ENCODE peak calls at places on chromosomes 16 and 17, in ten cellular contexts. One of them, this sample, is unnamed.

GRCh38 chr16:67396159-67396774 is 3.0 kb upstream of the TPPP3 start:
- DNase-seq in tibial artery: peak; percentile 76
- DNase-seq in dorsolateral prefrontal cortex: no peak
- DNase-seq in colonic mucosa: peak; percentile 96
- DNase-seq in GM12878: no peak
- DNase-seq in fibroblast of lung: peak; percentile 79
- DNase-seq in CD8-positive, alpha-beta T cell: no peak
- DNase-seq in thyroid gland: peak; percentile 37
- DNase-seq in right lobe of liver: peak; percentile 61
- DNase-seq in CD8-positive, alpha-beta memory T cell: no peak
- DNase-seq in this sample: peak; percentile 94

GRCh38 chr17:47423406-47424295 is 99.9 kb downstream of the EFCAB13 start:
- DNase-seq in colonic mucosa: peak; percentile 55
- DNase-seq in dorsolateral prefrontal cortex: no peak
- DNase-seq in fibroblast of lung: no peak
- DNase-seq in CD8-positive, alpha-beta memory T cell: no peak
- DNase-seq in right lobe of liver: peak; percentile 67
- DNase-seq in GM12878: no peak
- DNase-seq in thyroid gland: peak; percentile 61
- DNase-seq in tibial artery: no peak
- DNase-seq in CD8-positive, alpha-beta T cell: peak; percentile 8
- DNase-seq in this sample: peak; percentile 56

GRCh38 chr16:78762222-78762621 is 662.8 kb downstream of the WWOX start:
- DNase-seq in GM12878: no peak
- DNase-seq in colonic mucosa: no peak
- DNase-seq in fibroblast of lung: no peak
- DNase-seq in tibial artery: no peak
- DNase-seq in dorsolateral prefrontal cortex: no peak
- DNase-seq in CD8-positive, alpha-beta memory T cell: no peak
- DNase-seq in CD8-positive, alpha-beta T cell: no peak
- DNase-seq in right lobe of liver: no peak
- DNase-seq in thyroid gland: no peak
- DNase-seq in this sample: no peak

GRCh38 chr17:27315322-27315721 is 21.4 kb downstream of the WSB1 start:
- DNase-seq in CD8-positive, alpha-beta memory T cell: no peak
- DNase-seq in colonic mucosa: peak; percentile 83
- DNase-seq in tibial artery: peak; percentile 96
- DNase-seq in fibroblast of lung: peak; percentile 94
- DNase-seq in GM12878: no peak
- DNase-seq in CD8-positive, alpha-beta T cell: no peak
- DNase-seq in thyroid gland: peak; percentile 98
- DNase-seq in dorsolateral prefrontal cortex: peak; percentile 24
- DNase-seq in right lobe of liver: no peak
- DNase-seq in this sample: peak; percentile 65

GRCh38 chr16:29844575-29845331 is 18.3 kb downstream of the CDIPT start:
- DNase-seq in thyroid gland: no peak
- DNase-seq in right lobe of liver: no peak
- DNase-seq in GM12878: no peak
- DNase-seq in dorsolateral prefrontal cortex: no peak
- DNase-seq in fibroblast of lung: peak; percentile 47
- DNase-seq in tibial artery: no peak
- DNase-seq in CD8-positive, alpha-beta T cell: no peak
- DNase-seq in colonic mucosa: no peak
- DNase-seq in CD8-positive, alpha-beta memory T cell: no peak
- DNase-seq in this sample: peak; percentile 3

GRCh38 chr16:76571755-76572154 is 294.6 kb downstream of the CNTNAP4 start:
- DNase-seq in thyroid gland: no peak
- DNase-seq in dorsolateral prefrontal cortex: no peak
- DNase-seq in right lobe of liver: no peak
- DNase-seq in GM12878: no peak
- DNase-seq in colonic mucosa: no peak
- DNase-seq in CD8-positive, alpha-beta T cell: no peak
- DNase-seq in fibroblast of lung: no peak
- DNase-seq in tibial artery: no peak
- DNase-seq in CD8-positive, alpha-beta memory T cell: no peak
- DNase-seq in this sample: no peak

GRCh38 chr17:17502741-17503565 is 6.8 kb upstream of the RASD1 start:
- DNase-seq in right lobe of liver: peak; percentile 48
- DNase-seq in thyroid gland: no peak
- DNase-seq in tibial artery: no peak
- DNase-seq in dorsolateral prefrontal cortex: no peak
- DNase-seq in CD8-positive, alpha-beta memory T cell: no peak
- DNase-seq in colonic mucosa: no peak
- DNase-seq in fibroblast of lung: no peak
- DNase-seq in CD8-positive, alpha-beta T cell: no peak
- DNase-seq in GM12878: no peak
- DNase-seq in this sample: no peak

GRCh38 chr16:88315543-88316105 is 67.1 kb upstream of the ZNF469 start:
- DNase-seq in colonic mucosa: no peak
- DNase-seq in GM12878: no peak
- DNase-seq in tibial artery: no peak
- DNase-seq in fibroblast of lung: peak; percentile 62
- DNase-seq in right lobe of liver: no peak
- DNase-seq in thyroid gland: peak; percentile 10
- DNase-seq in CD8-positive, alpha-beta T cell: no peak
- DNase-seq in CD8-positive, alpha-beta memory T cell: no peak
- DNase-seq in dorsolateral prefrontal cortex: no peak
- DNase-seq in this sample: peak; percentile 72

GRCh38 chr17:30310562-30310961 is 18.8 kb upstream of the BLMH start:
- DNase-seq in CD8-positive, alpha-beta T cell: no peak
- DNase-seq in colonic mucosa: no peak
- DNase-seq in GM12878: no peak
- DNase-seq in tibial artery: no peak
- DNase-seq in dorsolateral prefrontal cortex: no peak
- DNase-seq in fibroblast of lung: no peak
- DNase-seq in right lobe of liver: no peak
- DNase-seq in thyroid gland: no peak
- DNase-seq in CD8-positive, alpha-beta memory T cell: no peak
- DNase-seq in this sample: no peak

GRCh38 chr17:57086069-57086930 is 1.3 kb downstream of the AKAP1 start:
- DNase-seq in thyroid gland: peak; percentile 50
- DNase-seq in dorsolateral prefrontal cortex: peak; percentile 45
- DNase-seq in tibial artery: peak; percentile 77
- DNase-seq in fibroblast of lung: no peak
- DNase-seq in CD8-positive, alpha-beta memory T cell: no peak
- DNase-seq in CD8-positive, alpha-beta T cell: peak; percentile 10
- DNase-seq in GM12878: no peak
- DNase-seq in right lobe of liver: peak; percentile 77
- DNase-seq in colonic mucosa: peak; percentile 87
- DNase-seq in this sample: peak; percentile 79
- H3K27ac ChIP-seq in thyroid gland: peak overlapping the region; percentile 86
- H3K27ac ChIP-seq in dorsolateral prefrontal cortex: peak overlapping the region; percentile 88
- H3K27ac ChIP-seq in tibial artery: peak overlapping the region; percentile 98
- H3K27ac ChIP-seq in fibroblast of lung: peak overlapping the region; percentile 6
- H3K27ac ChIP-seq in CD8-positive, alpha-beta memory T cell: peak overlapping the region; percentile 68
- H3K27ac ChIP-seq in CD8-positive, alpha-beta T cell: peak overlapping the region; percentile 71
- H3K27ac ChIP-seq in GM12878: peak overlapping the region; percentile 34
- H3K27ac ChIP-seq in right lobe of liver: peak overlapping the region; percentile 76
- H3K27ac ChIP-seq in colonic mucosa: peak overlapping the region; percentile 97
- H3K27ac ChIP-seq in this sample: peak overlapping the region; percentile 98

GRCh38 chr17:70521821-70522256 is 352.5 kb downstream of the KCNJ2 start:
- DNase-seq in colonic mucosa: peak; percentile 38
- DNase-seq in right lobe of liver: peak; percentile 57
- DNase-seq in GM12878: no peak
- DNase-seq in dorsolateral prefrontal cortex: no peak
- DNase-seq in thyroid gland: peak; percentile 74
- DNase-seq in CD8-positive, alpha-beta T cell: no peak
- DNase-seq in fibroblast of lung: peak; percentile 78
- DNase-seq in tibial artery: no peak
- DNase-seq in CD8-positive, alpha-beta memory T cell: no peak
- DNase-seq in this sample: peak; percentile 13

GRCh38 chr17:70525976-70526375 is 356.6 kb downstream of the KCNJ2 start:
- DNase-seq in right lobe of liver: no peak
- DNase-seq in fibroblast of lung: no peak
- DNase-seq in dorsolateral prefrontal cortex: no peak
- DNase-seq in colonic mucosa: peak; percentile 60
- DNase-seq in CD8-positive, alpha-beta T cell: no peak
- DNase-seq in GM12878: no peak
- DNase-seq in CD8-positive, alpha-beta memory T cell: no peak
- DNase-seq in tibial artery: no peak
- DNase-seq in thyroid gland: no peak
- DNase-seq in this sample: no peak

GRCh38 chr17:70523407-70523806 is 354.1 kb downstream of the KCNJ2 start:
- DNase-seq in GM12878: no peak
- DNase-seq in thyroid gland: no peak
- DNase-seq in CD8-positive, alpha-beta T cell: no peak
- DNase-seq in tibial artery: no peak
- DNase-seq in colonic mucosa: no peak
- DNase-seq in fibroblast of lung: no peak
- DNase-seq in dorsolateral prefrontal cortex: no peak
- DNase-seq in CD8-positive, alpha-beta memory T cell: no peak
- DNase-seq in right lobe of liver: no peak
- DNase-seq in this sample: no peak

DNA sequence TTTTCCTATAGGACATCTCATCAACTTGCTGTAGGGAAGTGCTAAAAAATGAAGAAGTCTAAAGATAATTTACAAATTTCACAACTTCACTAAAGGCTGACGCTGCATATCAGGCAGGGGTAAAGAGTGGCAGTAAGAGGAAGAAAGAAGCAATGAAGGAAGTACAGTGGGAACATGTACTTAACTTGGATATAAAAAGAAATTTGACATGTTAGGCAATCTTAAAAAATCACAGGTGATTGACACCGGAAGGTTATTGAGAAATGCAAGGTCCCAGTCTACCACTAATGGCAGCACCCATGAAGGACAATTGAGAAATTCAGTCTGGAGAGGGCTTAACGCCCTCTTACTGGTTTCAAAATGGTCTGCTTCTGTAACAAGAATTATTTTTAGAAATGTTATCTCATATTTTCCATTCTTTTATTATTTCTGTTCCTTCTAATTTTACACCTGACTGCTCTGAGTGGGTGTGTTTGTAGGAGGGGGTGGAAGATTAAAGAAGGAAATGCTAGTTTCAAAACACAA is 358.1 kb downstream of the KCNJ2 start:
- DNase-seq in tibial artery: no peak
- DNase-seq in dorsolateral prefrontal cortex: no peak
- DNase-seq in CD8-positive, alpha-beta memory T cell: no peak
- DNase-seq in CD8-positive, alpha-beta T cell: no peak
- DNase-seq in colonic mucosa: no peak
- DNase-seq in thyroid gland: peak; percentile 1
- DNase-seq in right lobe of liver: no peak
- DNase-seq in fibroblast of lung: no peak
- DNase-seq in GM12878: no peak
- DNase-seq in this sample: no peak
- H3K27ac ChIP-seq in tibial artery: no peak overlapping the region
- H3K27ac ChIP-seq in dorsolateral prefrontal cortex: no peak overlapping the region
- H3K27ac ChIP-seq in CD8-positive, alpha-beta memory T cell: no peak overlapping the region
- H3K27ac ChIP-seq in CD8-positive, alpha-beta T cell: no peak overlapping the region
- H3K27ac ChIP-seq in colonic mucosa: no peak overlapping the region
- H3K27ac ChIP-seq in thyroid gland: no peak overlapping the region
- H3K27ac ChIP-seq in right lobe of liver: no peak overlapping the region
- H3K27ac ChIP-seq in fibroblast of lung: no peak overlapping the region
- H3K27ac ChIP-seq in GM12878: no peak overlapping the region
- H3K27ac ChIP-seq in this sample: no peak overlapping the region

GRCh38 chr17:56548661-56549060 is 44.8 kb upstream of the NOG start:
- DNase-seq in CD8-positive, alpha-beta memory T cell: no peak
- DNase-seq in dorsolateral prefrontal cortex: no peak
- DNase-seq in GM12878: no peak
- DNase-seq in colonic mucosa: no peak
- DNase-seq in right lobe of liver: no peak
- DNase-seq in CD8-positive, alpha-beta T cell: no peak
- DNase-seq in thyroid gland: no peak
- DNase-seq in tibial artery: no peak
- DNase-seq in fibroblast of lung: no peak
- DNase-seq in this sample: no peak
- H3K27ac ChIP-seq in CD8-positive, alpha-beta memory T cell: no peak overlapping the region
- H3K27ac ChIP-seq in dorsolateral prefrontal cortex: no peak overlapping the region
- H3K27ac ChIP-seq in GM12878: no peak overlapping the region
- H3K27ac ChIP-seq in colonic mucosa: no peak overlapping the region
- H3K27ac ChIP-seq in right lobe of liver: no peak overlapping the region
- H3K27ac ChIP-seq in CD8-positive, alpha-beta T cell: no peak overlapping the region
- H3K27ac ChIP-seq in thyroid gland: no peak overlapping the region
- H3K27ac ChIP-seq in tibial artery: no peak overlapping the region
- H3K27ac ChIP-seq in fibroblast of lung: no peak overlapping the region
- H3K27ac ChIP-seq in this sample: no peak overlapping the region

GRCh38 chr17:81399481-81400153 is 4.4 kb downstream of the BAHCC1 start:
- DNase-seq in fibroblast of lung: no peak
- DNase-seq in thyroid gland: peak; percentile 43
- DNase-seq in dorsolateral prefrontal cortex: no peak
- DNase-seq in CD8-positive, alpha-beta T cell: no peak
- DNase-seq in right lobe of liver: no peak
- DNase-seq in colonic mucosa: no peak
- DNase-seq in tibial artery: no peak
- DNase-seq in GM12878: no peak
- DNase-seq in CD8-positive, alpha-beta memory T cell: no peak
- DNase-seq in this sample: no peak

GRCh38 chr17:81400939-81401726 is 5.9 kb downstream of the BAHCC1 start:
- DNase-seq in right lobe of liver: no peak
- DNase-seq in fibroblast of lung: peak; percentile 71
- DNase-seq in tibial artery: peak; percentile 84
- DNase-seq in GM12878: no peak
- DNase-seq in dorsolateral prefrontal cortex: no peak
- DNase-seq in thyroid gland: peak; percentile 41
- DNase-seq in colonic mucosa: no peak
- DNase-seq in CD8-positive, alpha-beta T cell: no peak
- DNase-seq in CD8-positive, alpha-beta memory T cell: no peak
- DNase-seq in this sample: no peak

GRCh38 chr17:81398855-81399451 is 3.7 kb downstream of the BAHCC1 start:
- DNase-seq in CD8-positive, alpha-beta T cell: no peak
- DNase-seq in thyroid gland: peak; percentile 44
- DNase-seq in CD8-positive, alpha-beta memory T cell: no peak
- DNase-seq in fibroblast of lung: peak; percentile 54
- DNase-seq in colonic mucosa: peak; percentile 62
- DNase-seq in GM12878: no peak
- DNase-seq in right lobe of liver: no peak
- DNase-seq in dorsolateral prefrontal cortex: no peak
- DNase-seq in tibial artery: no peak
- DNase-seq in this sample: no peak

GRCh38 chr17:81401727-81402529 is 6.7 kb downstream of the BAHCC1 start:
- DNase-seq in dorsolateral prefrontal cortex: no peak
- DNase-seq in CD8-positive, alpha-beta memory T cell: no peak
- DNase-seq in CD8-positive, alpha-beta T cell: no peak
- DNase-seq in fibroblast of lung: peak; percentile 51
- DNase-seq in right lobe of liver: no peak
- DNase-seq in thyroid gland: no peak
- DNase-seq in GM12878: no peak
- DNase-seq in tibial artery: peak; percentile 79
- DNase-seq in colonic mucosa: peak; percentile 62
- DNase-seq in this sample: no peak

DNA sequence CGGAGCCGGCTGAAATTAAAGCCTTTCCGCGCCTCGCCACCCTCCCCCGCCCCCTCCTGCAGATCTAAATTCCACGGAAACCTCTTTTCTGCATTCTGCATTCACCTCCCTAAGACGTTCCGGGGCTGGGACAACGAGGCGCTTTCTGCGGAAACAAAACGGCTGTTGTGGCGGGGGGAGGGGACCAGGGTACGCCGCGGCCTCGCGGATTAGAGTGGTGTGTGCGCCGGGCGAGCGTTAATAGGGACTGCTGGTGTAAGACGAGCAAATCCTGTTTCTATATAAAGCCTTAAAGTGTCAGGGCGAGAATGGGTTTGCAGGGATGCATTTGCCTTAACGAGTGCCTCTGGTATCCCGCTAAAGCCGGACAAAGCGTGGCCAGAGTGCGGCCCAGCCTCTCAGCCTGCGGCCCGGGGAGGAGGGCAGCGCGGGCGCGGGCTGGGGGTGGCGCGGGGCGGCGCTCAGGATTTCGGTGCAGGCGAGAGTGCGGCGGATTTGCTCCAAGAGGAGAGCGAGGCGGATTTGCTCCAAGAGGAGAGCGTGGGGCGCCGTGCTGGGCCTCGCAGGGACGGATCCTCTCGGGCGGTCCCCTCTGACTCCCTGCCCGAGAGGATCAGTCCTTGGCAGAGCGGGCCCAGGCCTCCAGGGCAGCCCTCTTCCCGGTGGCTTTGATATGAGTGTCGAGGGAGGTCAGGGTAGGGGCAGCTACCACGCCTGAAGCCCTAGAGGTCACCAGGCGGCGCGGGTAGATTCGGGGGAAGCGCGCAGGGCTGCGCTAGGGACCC is 5.1 kb downstream of the BAHCC1 start:
- DNase-seq in fibroblast of lung: peak; percentile 69
- DNase-seq in CD8-positive, alpha-beta memory T cell: no peak
- DNase-seq in thyroid gland: peak; percentile 70
- DNase-seq in dorsolateral prefrontal cortex: peak; percentile 67
- DNase-seq in right lobe of liver: peak; percentile 75
- DNase-seq in tibial artery: no peak
- DNase-seq in GM12878: no peak
- DNase-seq in colonic mucosa: peak; percentile 61
- DNase-seq in CD8-positive, alpha-beta T cell: no peak
- DNase-seq in this sample: no peak
- H3K27ac ChIP-seq in fibroblast of lung: peak overlapping the region; percentile 86
- H3K27ac ChIP-seq in CD8-positive, alpha-beta memory T cell: peak overlapping the region; percentile 51
- H3K27ac ChIP-seq in thyroid gland: peak overlapping the region; percentile 98
- H3K27ac ChIP-seq in dorsolateral prefrontal cortex: peak overlapping the region; percentile 97
- H3K27ac ChIP-seq in right lobe of liver: peak overlapping the region; percentile 96
- H3K27ac ChIP-seq in tibial artery: peak overlapping the region; percentile 99
- H3K27ac ChIP-seq in GM12878: no peak overlapping the region
- H3K27ac ChIP-seq in colonic mucosa: peak overlapping the region; percentile 88
- H3K27ac ChIP-seq in CD8-positive, alpha-beta T cell: no peak overlapping the region
- H3K27ac ChIP-seq in this sample: peak overlapping the region; percentile 93

This sample was measured in hepatocyte.